ENCODE peak calls at places on chromosomes 13 and 19, in five cellular contexts. S is ACHN, Q is psoas muscle, W is ELR, B is AML-193. M is an unnamed sample.

GRCh38 chr13:40779049-40779448 is 8.1 kb upstream of the MRPS31 start:
- DNase-seq in S (no peak), Q (no peak), W (no peak), B (no peak), M (no peak)

GRCh38 chr13:111654531-111654930 is 334.1 kb downstream of the TEX29 start:
- DNase-seq in S (no peak), Q (no peak), W (no peak), B (no peak), M (no peak)

GRCh38 chr13:24627090-24627714 is 53.0 kb upstream of the ATP12A start:
- DNase-seq in S (no peak), Q (no peak), W (peak), B (no peak), M (no peak)

GRCh38 chr13:86792153-86792651 is 879.0 kb upstream of the SLITRK5 start:
- DNase-seq in S (no peak), Q (no peak), W (no peak), B (no peak), M (no peak)

GRCh38 chr19:28898279-28898678 is 314.7 kb downstream of the UQCRFS1 start:
- DNase-seq in S (no peak), Q (no peak), W (no peak), B (no peak), M (no peak)

GRCh38 chr19:52140077-52140710 is 456 bp upstream of the ZNF616 start:
- DNase-seq in S (no peak), Q (no peak), W (no peak), B (no peak), M (no peak)

GRCh38 chr13:98368019-98368418 is 190.9 kb upstream of the RNF113B start:
- DNase-seq in S (peak), Q (no peak), W (no peak), B (no peak), M (no peak)

GRCh38 chr19:18700501-18701249 is 17.2 kb downstream of the CRTC1 start:
- DNase-seq in S (peak), Q (peak), W (peak), B (peak), M (peak)

GRCh38 chr19:10086904-10087256 is 763 bp downstream of the SHFL start:
- DNase-seq in S (no peak), Q (peak), W (no peak), B (no peak), M (no peak)

GRCh38 chr19:35155441-35155840 is 906 bp downstream of the FXYD5 start:
- DNase-seq in S (no peak), Q (no peak), W (peak), B (peak), M (no peak)

GRCh38 chr13:73310366-73310765 is 251.6 kb downstream of the KLF5 start:
- DNase-seq in S (no peak), Q (no peak), W (no peak), B (no peak), M (no peak)

GRCh38 chr19:40465025-40465780 is at the start of gene BLVRB:
- DNase-seq in S (peak), Q (no peak), W (peak), B (peak), M (peak)

GRCh38 chr19:49474545-49474930 is 523 bp downstream of the FLT3LG start:
- DNase-seq in S (no peak), Q (no peak), W (no peak), B (no peak), M (no peak)